ENCODE peak calls at places on chromosomes 4 and X, in nine cellular contexts. W, V, P, T, A, H, U, N and Z are unnamed samples.

GRCh38 chrX:8820910-8821527 is 19.8 kb upstream of the FAM9A start:
- DNase-seq in W (no peak), V (no peak), P (peak), T (peak), A (no peak), H (no peak), U (no peak), N (peak), Z (no peak)

GRCh38 chr4:119479180-119479814 is 149.3 kb downstream of the PDE5A start:
- DNase-seq in W (no peak), V (no peak), P (no peak), T (no peak), A (no peak), H (no peak), U (no peak), N (no peak), Z (no peak)

GRCh38 chr4:184506527-184507121 is 32.3 kb upstream of the IRF2 start:
- DNase-seq in W (no peak), V (no peak), P (peak), T (no peak), A (no peak), H (no peak), U (peak), N (no peak), Z (no peak)

GRCh38 chr4:153257966-153258365 is 53.7 kb downstream of the TRIM2 start:
- DNase-seq in W (no peak), V (no peak), P (peak), T (no peak), A (no peak), H (no peak), U (no peak), N (peak), Z (no peak)

GRCh38 chrX:135437867-135438733 is 16.4 kb downstream of the SMIM10L2A start:
- DNase-seq in W (no peak), V (no peak), P (peak), T (no peak), A (no peak), H (peak), U (no peak), N (peak), Z (no peak)

GRCh38 chr4:118905546-118905945 is 16.9 kb downstream of the SYNPO2 start:
- DNase-seq in W (no peak), V (peak), P (no peak), T (no peak), A (no peak), H (no peak), U (no peak), N (no peak), Z (no peak)

GRCh38 chrX:77003956-77004355 is 443.2 kb upstream of the FGF16 start:
- DNase-seq in W (no peak), V (no peak), P (no peak), T (peak), A (no peak), H (no peak), U (no peak), N (no peak), Z (no peak)

GRCh38 chr4:8030121-8030781 is 90.6 kb upstream of the AFAP1 start:
- DNase-seq in W (no peak), V (no peak), P (no peak), T (no peak), A (no peak), H (no peak), U (no peak), N (no peak), Z (no peak)

GRCh38 chrX:31228415-31228832 is 156.6 kb upstream of the FTHL17 start:
- DNase-seq in W (peak), V (peak), P (no peak), T (peak), A (no peak), H (peak), U (no peak), N (no peak), Z (no peak)

GRCh38 chr4:993111-994029 is at the start of gene SLC26A1:
- DNase-seq in W (no peak), V (no peak), P (no peak), T (peak), A (no peak), H (peak), U (no peak), N (no peak), Z (no peak)

GRCh38 chr4:157896726-157897125 is 276.1 kb downstream of the GASK1B start:
- DNase-seq in W (no peak), V (no peak), P (peak), T (no peak), A (no peak), H (no peak), U (no peak), N (no peak), Z (no peak)

GRCh38 chrX:8084023-8084422 is 87.0 kb downstream of the VCX2 start:
- DNase-seq in W (no peak), V (peak), P (no peak), T (peak), A (no peak), H (no peak), U (no peak), N (no peak), Z (peak)

GRCh38 chrX:121163443-121163842 is 116.0 kb downstream of the GLUD2 start:
- DNase-seq in W (no peak), V (no peak), P (no peak), T (no peak), A (no peak), H (no peak), U (no peak), N (no peak), Z (no peak)

GRCh38 chr4:96519291-96519690 is 679.4 kb downstream of the PDHA2 start:
- DNase-seq in W (no peak), V (no peak), P (no peak), T (no peak), A (no peak), H (no peak), U (no peak), N (no peak), Z (no peak)

GRCh38 chrX:48487362-48487785 is 11.4 kb downstream of the FTSJ1 start:
- DNase-seq in W (no peak), V (peak), P (peak), T (no peak), A (no peak), H (no peak), U (no peak), N (no peak), Z (peak)

GRCh38 chr4:10164877-10165283 is 48.3 kb upstream of the WDR1 start:
- DNase-seq in W (no peak), V (peak), P (peak), T (peak), A (no peak), H (no peak), U (peak), N (peak), Z (no peak)

GRCh38 chr4:109977854-109978501 is 65.3 kb downstream of the EGF start:
- DNase-seq in W (no peak), V (peak), P (peak), T (peak), A (no peak), H (no peak), U (no peak), N (no peak), Z (no peak)

GRCh38 chr4:109972786-109973528 is 60.3 kb downstream of the EGF start:
- DNase-seq in W (no peak), V (no peak), P (peak), T (peak), A (no peak), H (no peak), U (no peak), N (no peak), Z (no peak)

GRCh38 chr4:6334203-6334887 is 64.7 kb downstream of the WFS1 start:
- DNase-seq in W (no peak), V (no peak), P (no peak), T (no peak), A (no peak), H (no peak), U (no peak), N (no peak), Z (no peak)

GRCh38 chrX:71919436-71919835 is 8.8 kb downstream of the NHSL2 start:
- DNase-seq in W (no peak), V (no peak), P (no peak), T (no peak), A (no peak), H (no peak), U (no peak), N (no peak), Z (no peak)

GRCh38 chr4:70747874-70748273 is 26.1 kb downstream of the RUFY3 start:
- DNase-seq in W (no peak), V (peak), P (no peak), T (no peak), A (no peak), H (no peak), U (no peak), N (no peak), Z (no peak)

GRCh38 chr4:15354790-15355418 is 72.9 kb upstream of the C1QTNF7 start:
- DNase-seq in W (no peak), V (no peak), P (no peak), T (no peak), A (no peak), H (no peak), U (no peak), N (no peak), Z (no peak)

GRCh38 chrX:21766101-21766500 is 8.2 kb upstream of the SMPX start:
- DNase-seq in W (no peak), V (no peak), P (no peak), T (no peak), A (no peak), H (no peak), U (no peak), N (no peak), Z (no peak)

GRCh38 chr4:20043992-20044391 is 207.7 kb upstream of the SLIT2 start:
- DNase-seq in W (no peak), V (no peak), P (no peak), T (no peak), A (no peak), H (no peak), U (no peak), N (no peak), Z (no peak)

GRCh38 chr4:47483722-47484121 is 1.4 kb upstream of the ATP10D start:
- DNase-seq in W (no peak), V (no peak), P (no peak), T (no peak), A (no peak), H (no peak), U (no peak), N (no peak), Z (no peak)

GRCh38 chrX:9788908-9789307 is 2.7 kb downstream of the SHROOM2 start:
- DNase-seq in W (no peak), V (no peak), P (peak), T (peak), A (no peak), H (peak), U (no peak), N (no peak), Z (no peak)

GRCh38 chr4:21768349-21769310 is 179.9 kb downstream of the KCNIP4 start:
- DNase-seq in W (peak), V (peak), P (peak), T (peak), A (no peak), H (no peak), U (peak), N (no peak), Z (peak)

GRCh38 chr4:118086334-118086733 is 52.0 kb downstream of the NDST3 start:
- DNase-seq in W (no peak), V (no peak), P (peak), T (no peak), A (no peak), H (no peak), U (no peak), N (no peak), Z (peak)

GRCh38 chr4:87150498-87151261 is 69.7 kb downstream of the KLHL8 start:
- DNase-seq in W (peak), V (peak), P (peak), T (peak), A (no peak), H (peak), U (peak), N (peak), Z (peak)

GRCh38 chr4:80192937-80193336 is 4.4 kb upstream of the PRDM8 start:
- DNase-seq in W (no peak), V (no peak), P (no peak), T (no peak), A (no peak), H (no peak), U (no peak), N (no peak), Z (no peak)

GRCh38 chr4:2295535-2296442 is 33.9 kb upstream of the MXD4 start:
- DNase-seq in W (no peak), V (no peak), P (peak), T (no peak), A (no peak), H (no peak), U (no peak), N (no peak), Z (no peak)

GRCh38 chr4:89906787-89907521 is 12.3 kb downstream of the MMRN1 start:
- DNase-seq in W (no peak), V (no peak), P (no peak), T (no peak), A (no peak), H (no peak), U (no peak), N (no peak), Z (peak)

GRCh38 chrX:103220511-103221406 is 5.9 kb downstream of the BEX4 start:
- DNase-seq in W (peak), V (no peak), P (peak), T (no peak), A (peak), H (peak), U (no peak), N (peak), Z (no peak)

GRCh38 chrX:111131572-111131971 is 35.6 kb downstream of the PAK3 start:
- DNase-seq in W (no peak), V (no peak), P (no peak), T (peak), A (no peak), H (no peak), U (no peak), N (no peak), Z (no peak)

GRCh38 chr4:32488690-32489089 is 1768.5 kb downstream of the PCDH7 start:
- DNase-seq in W (no peak), V (no peak), P (no peak), T (no peak), A (no peak), H (no peak), U (no peak), N (no peak), Z (no peak)

GRCh38 chr4:91064157-91064853 is 937.1 kb downstream of the CCSER1 start:
- DNase-seq in W (peak), V (no peak), P (peak), T (peak), A (no peak), H (peak), U (no peak), N (no peak), Z (peak)

DNA sequence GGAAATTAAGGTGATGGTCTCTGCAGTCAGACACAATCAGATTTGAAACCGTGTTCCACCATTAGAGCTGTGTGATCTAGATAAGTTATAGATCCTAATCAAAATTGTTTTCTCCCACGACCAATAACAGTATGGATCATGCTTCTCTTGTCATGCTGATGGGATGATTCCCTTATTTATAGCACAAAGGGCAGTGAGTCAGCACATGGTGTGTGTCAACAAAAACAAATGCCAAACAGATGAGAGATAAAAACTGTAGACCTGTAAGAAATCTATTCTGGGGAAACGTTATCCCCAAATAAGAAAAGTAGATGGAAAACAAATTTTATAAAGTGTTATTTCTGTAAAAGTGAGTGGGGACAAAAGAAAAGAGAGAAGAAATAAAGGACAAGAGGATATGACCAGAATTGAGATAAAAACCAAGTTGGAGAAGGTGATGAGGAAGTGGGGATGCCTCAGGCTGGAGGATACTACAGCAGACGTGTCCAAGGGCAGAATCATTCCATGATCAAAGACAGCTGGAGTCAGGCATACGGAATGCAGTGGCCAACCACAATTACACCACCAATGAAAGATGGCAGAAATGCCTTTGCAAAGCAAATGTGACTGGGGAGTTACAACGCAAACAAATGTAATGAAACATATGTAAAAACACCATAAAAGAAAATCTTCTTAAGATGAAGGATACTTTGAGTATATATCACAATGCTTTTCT is 377.8 kb upstream of the PRKX start:
- DNase-seq in W (no peak), V (no peak), P (no peak), T (no peak), A (no peak), H (no peak), U (no peak), N (no peak), Z (no peak)
- TF ChIP-seq CTCF in W (no peak), V (no peak), P (no peak), T (no peak), A (no peak), H (no peak), U (no peak), N (no peak), Z (no peak)

DNA sequence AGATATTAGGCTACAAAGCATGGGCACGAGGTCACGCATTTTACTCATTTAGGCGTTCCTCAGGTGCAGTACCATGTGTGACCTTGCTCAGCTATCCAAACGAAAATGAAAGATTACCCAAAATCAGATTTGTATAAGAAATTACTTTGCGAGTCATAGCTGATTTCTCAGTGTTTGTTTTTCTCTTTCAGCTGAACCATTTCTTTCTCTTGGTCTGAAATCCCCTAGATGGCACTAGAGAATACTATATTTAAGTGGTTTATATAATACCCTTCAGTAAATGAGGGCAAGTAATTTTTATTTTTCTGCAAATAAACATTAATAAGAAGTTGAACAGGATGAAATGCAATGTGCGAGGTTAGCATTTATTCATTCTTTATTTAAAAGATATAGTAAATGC is 496.6 kb downstream of the STIM2 start:
- DNase-seq in W (no peak), V (no peak), P (peak), T (peak), A (no peak), H (no peak), U (no peak), N (no peak), Z (no peak)
- TF ChIP-seq CTCF in W (no peak), V (no peak), P (peak), T (peak), A (peak), H (no peak), U (no peak), N (no peak), Z (peak)

DNA sequence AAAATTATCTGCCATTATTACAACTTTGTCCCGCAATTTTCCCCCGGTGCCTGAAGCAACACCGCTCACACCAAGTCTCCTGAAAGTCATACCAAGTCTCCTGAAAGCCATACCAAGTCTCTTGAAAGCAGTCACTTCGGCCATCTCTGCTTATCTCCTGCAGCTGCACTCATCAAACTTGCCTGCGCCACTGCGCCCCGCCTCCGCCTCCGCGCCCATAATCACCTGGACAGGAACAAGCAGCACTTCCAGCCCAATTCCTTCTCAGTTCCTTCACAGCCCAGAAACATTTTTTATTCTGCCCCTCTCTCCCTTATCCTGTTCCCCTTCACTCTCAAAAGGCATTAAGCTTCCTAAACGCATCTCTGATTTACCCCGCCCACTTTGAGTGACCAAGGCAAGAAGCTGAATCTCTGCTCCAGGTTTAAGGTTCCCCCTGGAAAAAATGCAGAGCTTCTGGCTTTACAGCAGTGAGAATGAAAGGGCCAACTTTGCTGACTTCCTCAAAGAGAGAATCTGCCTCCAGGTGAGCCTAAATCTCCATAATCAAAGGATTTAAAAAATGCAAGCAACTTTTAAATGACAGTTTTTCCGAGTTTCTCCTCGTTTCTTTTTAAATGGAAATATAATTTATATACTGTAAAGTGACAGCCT is 7.7 kb downstream of the GPR50 start:
- DNase-seq in W (no peak), V (no peak), P (peak), T (no peak), A (no peak), H (no peak), U (no peak), N (no peak), Z (no peak)
- TF ChIP-seq CTCF in W (no peak), V (no peak), P (no peak), T (no peak), A (no peak), H (no peak), U (no peak), N (no peak), Z (no peak)

GRCh38 chr4:55817691-55818090 is 1.9 kb upstream of the EXOC1L start:
- DNase-seq in W (no peak), V (no peak), P (no peak), T (no peak), A (no peak), H (no peak), U (no peak), N (no peak), Z (no peak)

GRCh38 chr4:55820260-55820659 is 670 bp downstream of the EXOC1L start:
- DNase-seq in W (no peak), V (no peak), P (no peak), T (no peak), A (no peak), H (no peak), U (no peak), N (no peak), Z (no peak)

GRCh38 chr4:55824865-55825264 is 5.3 kb downstream of the EXOC1L start:
- DNase-seq in W (no peak), V (no peak), P (no peak), T (no peak), A (no peak), H (no peak), U (no peak), N (no peak), Z (no peak)

GRCh38 chr4:55819634-55820033 is at the start of gene EXOC1L:
- DNase-seq in W (no peak), V (peak), P (peak), T (peak), A (no peak), H (no peak), U (no peak), N (peak), Z (no peak)
- TF ChIP-seq CTCF in W (no peak), V (peak), P (no peak), T (no peak), A (no peak), H (no peak), U (no peak), N (no peak), Z (no peak)